ENCODE peak calls at places on chromosomes 12 and 14, in six cellular contexts. J is HFF-Myc, M is lower lobe of right lung, B is astrocyte of the spinal cord, K is OCI-LY7, I is foreskin fibroblast. Z is an unnamed sample.

GRCh38 chr12:115354007-115354452 is 670.1 kb upstream of the TBX3 start:
- DNase-seq in I (peak), J (peak), M (no peak), B (peak), K (no peak), Z (peak)

GRCh38 chr12:130014485-130014807 is 110.6 kb upstream of the TMEM132D start:
- DNase-seq in B (no peak), M (no peak), K (no peak), J (no peak), I (no peak), Z (no peak)

GRCh38 chr12:45259732-45260480 is 44.0 kb downstream of the ANO6 start:
- DNase-seq in B (peak), J (no peak), K (no peak), I (peak), M (no peak), Z (no peak)

GRCh38 chr12:57410534-57410933 is 20.3 kb downstream of the R3HDM2 start:
- DNase-seq in B (no peak), K (no peak), I (no peak), J (no peak), M (no peak), Z (no peak)

GRCh38 chr14:89296281-89296745 is 120.7 kb downstream of the FOXN3 start:
- DNase-seq in B (no peak), M (no peak), K (no peak), I (no peak), J (no peak), Z (no peak)

GRCh38 chr12:92290016-92290685 is 144.5 kb upstream of the BTG1 start:
- DNase-seq in K (no peak), M (no peak), I (peak), J (no peak), B (peak), Z (no peak)

GRCh38 chr12:68336754-68337343 is 4.7 kb upstream of the MDM1 start:
- DNase-seq in K (no peak), J (no peak), I (no peak), M (no peak), B (no peak), Z (no peak)

GRCh38 chr14:102591944-102592772 is at the start of gene RCOR1:
- DNase-seq in J (peak), M (peak), K (peak), I (peak), B (peak), Z (peak)

GRCh38 chr14:103329421-103330347 is 4.4 kb upstream of the EIF5 start:
- DNase-seq in J (no peak), I (no peak), B (no peak), K (peak), M (peak), Z (no peak)

GRCh38 chr12:51753980-51754675 is 94.4 kb downstream of the FIGNL2 start:
- DNase-seq in K (no peak), B (no peak), M (no peak), J (no peak), I (no peak), Z (no peak)

GRCh38 chr12:106753526-106753925 is 21.0 kb upstream of the RIC8B start:
- DNase-seq in B (no peak), I (no peak), M (no peak), J (no peak), K (peak), Z (no peak)

GRCh38 chr14:94405481-94405880 is 17.1 kb upstream of the SERPINA1 start:
- DNase-seq in B (no peak), I (no peak), K (no peak), J (no peak), M (peak), Z (no peak)

GRCh38 chr12:1807107-1807478 is 13.3 kb upstream of the LRTM2 start:
- DNase-seq in M (peak), J (no peak), I (no peak), K (no peak), B (no peak), Z (no peak)

GRCh38 chr14:92633724-92634123 is 114.7 kb downstream of the LGMN start:
- DNase-seq in I (no peak), J (no peak), B (peak), M (no peak), K (no peak), Z (no peak)

GRCh38 chr14:103862393-103862782 is 15.0 kb upstream of the PPP1R13B start:
- DNase-seq in I (no peak), M (peak), B (no peak), K (no peak), J (no peak), Z (no peak)

GRCh38 chr12:67721216-67721615 is 72.7 kb downstream of the DYRK2 start:
- DNase-seq in M (no peak), K (no peak), I (no peak), J (no peak), B (no peak), Z (no peak)

GRCh38 chr12:56520025-56520810 is 1.4 kb upstream of the RBMS2 start:
- DNase-seq in B (peak), K (no peak), J (no peak), M (no peak), I (no peak), Z (no peak)

GRCh38 chr14:24368215-24368561 is 204 bp downstream of the NFATC4 start:
- DNase-seq in J (no peak), K (no peak), B (no peak), I (no peak), M (no peak), Z (no peak)

GRCh38 chr12:19639781-19640180 is 200.5 kb downstream of the AEBP2 start:
- DNase-seq in I (no peak), M (no peak), B (no peak), J (no peak), K (no peak), Z (no peak)

GRCh38 chr12:101039848-101040531 is 170.0 kb downstream of the SLC5A8 start:
- DNase-seq in K (no peak), J (no peak), M (no peak), I (peak), B (no peak), Z (no peak)

GRCh38 chr12:25388216-25388615 is 137.5 kb upstream of the KRAS start:
- DNase-seq in K (no peak), J (no peak), M (no peak), B (peak), I (no peak), Z (no peak)

GRCh38 chr14:20044243-20044642 is 8.4 kb upstream of the OR4K13 start:
- DNase-seq in B (no peak), I (no peak), M (no peak), K (no peak), J (no peak), Z (no peak)

GRCh38 chr14:67622675-67623074 is 3.0 kb downstream of the ARG2 start:
- DNase-seq in K (peak), M (no peak), I (peak), J (peak), B (peak), Z (no peak)

GRCh38 chr14:102325791-102326345 is 6.3 kb downstream of the ZNF839 start:
- DNase-seq in J (no peak), K (no peak), I (no peak), M (no peak), B (peak), Z (no peak)

GRCh38 chr12:57033428-57033827 is 16.5 kb downstream of the MYO1A start:
- DNase-seq in B (no peak), M (no peak), K (no peak), J (no peak), I (no peak), Z (no peak)

GRCh38 chr14:68911594-68912227 is 67.4 kb downstream of the ACTN1 start:
- DNase-seq in I (peak), M (peak), K (peak), J (peak), B (peak), Z (peak)

GRCh38 chr12:84807249-84807648 is 105.3 kb downstream of the SLC6A15 start:
- DNase-seq in K (no peak), J (no peak), M (no peak), I (peak), B (peak), Z (no peak)

GRCh38 chr14:54762296-54762695 is 140.3 kb downstream of the GCH1 start:
- DNase-seq in M (no peak), J (no peak), B (peak), K (no peak), I (no peak), Z (no peak)

GRCh38 chr14:106377432-106377831 is 851.0 kb downstream of the TMEM121 start:
- DNase-seq in M (no peak), J (no peak), I (no peak), K (no peak), B (no peak), Z (no peak)

GRCh38 chr12:117318591-117318990 is 42.8 kb downstream of the NOS1 start:
- DNase-seq in J (no peak), I (no peak), M (no peak), B (no peak), K (no peak), Z (no peak)

GRCh38 chr12:94266796-94267529 is 118.6 kb downstream of the PLXNC1 start:
- DNase-seq in J (peak), K (no peak), B (peak), I (peak), M (no peak), Z (peak)

GRCh38 chr14:54594531-54594930 is 27.6 kb downstream of the SAMD4A start:
- DNase-seq in K (no peak), I (no peak), J (no peak), B (no peak), M (no peak), Z (no peak)

DNA sequence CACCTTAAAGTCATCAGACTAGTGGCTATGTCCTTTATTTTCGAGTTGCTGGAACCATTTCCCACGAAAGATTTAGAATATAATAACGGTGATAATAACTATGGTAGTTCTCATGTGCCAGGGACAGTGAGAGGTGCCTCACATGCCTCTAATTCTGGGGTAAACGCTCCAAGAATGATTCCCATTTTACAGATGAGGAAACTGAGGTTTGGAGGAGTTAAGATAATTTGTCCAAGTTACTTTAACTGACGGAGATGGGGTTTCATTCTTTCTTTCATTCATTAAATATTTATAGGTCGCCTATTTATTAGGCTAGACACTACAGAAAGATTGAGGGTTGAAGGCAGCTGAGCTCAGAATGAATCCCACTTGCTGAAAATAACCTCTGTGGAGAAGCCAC is 30.7 kb upstream of the FOS start:
- DNase-seq in M (no peak), J (no peak), I (no peak), K (no peak), B (no peak), Z (no peak)
- H3K4me3 ChIP-seq in M (no peak), J (no peak), I (no peak), K (peak), B (no peak), Z (no peak)

DNA sequence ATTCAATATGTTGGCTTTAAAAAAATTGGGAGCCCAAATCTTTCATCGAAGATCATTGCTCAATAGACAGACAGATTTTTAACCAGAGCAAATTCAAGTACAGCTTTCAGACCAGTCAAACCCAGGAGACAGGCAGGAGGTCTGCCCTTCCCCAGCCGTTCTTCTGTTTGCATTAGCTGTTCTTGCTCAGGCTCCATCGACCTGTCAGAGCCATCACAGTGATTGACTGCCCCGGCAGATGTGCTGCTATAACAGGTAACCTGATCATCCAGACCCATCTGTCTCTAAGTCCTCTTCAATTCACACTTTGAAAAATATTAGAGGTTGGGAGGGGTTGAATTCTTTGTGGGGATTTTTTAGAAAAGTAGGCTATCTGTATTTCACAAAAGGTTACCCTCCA is 453.5 kb downstream of the FOXG1 start:
- DNase-seq in I (no peak), B (no peak), M (no peak), J (no peak), K (no peak), Z (no peak)
- H3K4me3 ChIP-seq in I (no peak), B (no peak), M (no peak), J (no peak), K (no peak), Z (no peak)

GRCh38 chr12:54370218-54370730 is 6.0 kb upstream of the GPR84 start:
- DNase-seq in K (no peak), I (peak), M (peak), J (no peak), B (peak), Z (peak)
- H3K4me3 ChIP-seq in K (no peak), I (peak), M (peak), J (peak), B (peak), Z (peak)

GRCh38 chr14:64698899-64699298 is 5.3 kb upstream of the PLEKHG3 start:
- DNase-seq in B (no peak), K (no peak), M (no peak), I (no peak), J (no peak), Z (no peak)
- H3K4me3 ChIP-seq in B (no peak), K (no peak), M (no peak), I (no peak), J (no peak), Z (no peak)

GRCh38 chr12:7038591-7038990 is 20.3 kb upstream of the LPCAT3 start:
- DNase-seq in I (no peak), B (no peak), K (no peak), M (no peak), J (no peak), Z (no peak)
- H3K4me3 ChIP-seq in I (no peak), B (no peak), K (no peak), M (no peak), J (no peak), Z (no peak)

DNA sequence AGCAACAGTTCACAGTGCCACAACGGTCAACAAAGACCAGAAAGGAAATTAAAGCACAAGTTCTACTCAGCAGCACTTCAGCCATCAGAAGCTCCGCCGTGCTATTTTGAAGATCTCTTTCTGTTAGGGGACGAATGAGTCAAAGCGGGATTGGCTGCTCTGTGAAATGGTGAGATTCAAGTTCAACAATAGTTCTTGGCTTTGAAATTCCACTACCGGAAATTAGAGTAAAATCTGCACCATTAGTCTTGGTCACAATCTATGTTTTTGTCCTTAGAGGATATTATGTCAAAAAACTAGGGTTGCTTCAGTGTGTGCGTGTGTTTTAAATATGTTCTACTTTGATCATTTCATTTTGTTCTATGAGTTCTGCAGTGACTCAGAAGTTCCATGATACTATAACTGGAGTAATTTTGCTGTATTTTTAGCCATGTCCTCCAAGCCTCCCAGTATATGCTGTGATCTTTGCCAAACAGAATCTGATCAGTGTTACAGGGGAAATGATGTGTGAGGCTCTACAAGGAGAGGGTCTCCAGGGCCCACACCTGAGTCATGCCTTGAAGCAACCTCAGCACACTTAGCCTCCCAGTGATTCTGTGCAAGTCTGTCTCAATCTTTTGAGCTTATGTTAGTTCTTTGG is 22.6 kb downstream of the GPHB5 start:
- DNase-seq in M (no peak), I (no peak), B (peak), J (no peak), K (no peak), Z (no peak)
- H3K4me3 ChIP-seq in M (peak), I (no peak), B (no peak), J (no peak), K (no peak), Z (no peak)

GRCh38 chr14:23169622-23170021 is 13.8 kb downstream of the SLC7A8 start:
- DNase-seq in M (no peak), B (no peak), I (no peak), K (no peak), J (no peak), Z (no peak)

GRCh38 chr14:23164949-23165348 is 18.5 kb downstream of the SLC7A8 start:
- DNase-seq in I (no peak), M (no peak), B (no peak), J (no peak), K (no peak), Z (no peak)

GRCh38 chr14:23171251-23171975 is 12.0 kb downstream of the SLC7A8 start:
- DNase-seq in B (peak), M (no peak), K (no peak), I (peak), J (no peak), Z (no peak)

GRCh38 chr14:23167006-23167847 is 16.2 kb downstream of the SLC7A8 start:
- DNase-seq in J (no peak), M (no peak), I (no peak), B (no peak), K (no peak), Z (no peak)

GRCh38 chr14:23168246-23168645 is 15.2 kb downstream of the SLC7A8 start:
- DNase-seq in I (no peak), M (no peak), K (no peak), B (no peak), J (no peak), Z (no peak)
- H3K4me3 ChIP-seq in I (no peak), M (no peak), K (no peak), B (no peak), J (no peak), Z (no peak)

GRCh38 chr12:70830221-70831061 is 90.1 kb downstream of the PTPRR start:
- DNase-seq in K (no peak), B (no peak), I (no peak), J (no peak), M (no peak), Z (no peak)

GRCh38 chr12:70829070-70829469 is 91.5 kb downstream of the PTPRR start:
- DNase-seq in J (no peak), M (no peak), B (no peak), K (no peak), I (no peak), Z (no peak)

GRCh38 chr12:70831538-70831937 is 89.0 kb downstream of the PTPRR start:
- DNase-seq in M (no peak), K (no peak), B (no peak), I (no peak), J (no peak), Z (no peak)

GRCh38 chr12:70826156-70826555 is 94.4 kb downstream of the PTPRR start:
- DNase-seq in K (no peak), I (no peak), M (no peak), J (no peak), B (no peak), Z (no peak)

DNA sequence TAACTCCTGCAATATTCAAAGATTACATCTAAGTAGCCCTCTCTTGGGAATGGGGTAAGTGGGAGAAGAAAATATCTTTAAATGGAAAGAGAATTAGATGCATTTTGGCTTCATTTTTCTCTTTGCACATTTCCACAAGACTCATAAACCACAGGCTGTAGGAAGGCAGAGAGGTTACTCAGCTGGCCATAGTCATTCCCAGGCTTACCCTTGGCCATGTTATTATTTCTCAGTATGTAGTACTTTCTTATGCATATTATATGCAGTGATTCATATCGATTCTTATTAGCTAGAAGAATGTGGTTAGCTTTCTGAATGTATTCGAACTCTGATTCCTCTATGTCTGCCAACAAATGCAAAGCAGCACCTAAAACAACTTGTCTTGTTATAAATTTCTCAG is 92.1 kb downstream of the PTPRR start:
- DNase-seq in K (no peak), M (no peak), J (no peak), B (peak), I (peak), Z (no peak)
- H3K4me3 ChIP-seq in K (no peak), M (no peak), J (no peak), B (no peak), I (no peak), Z (no peak)

Z was measured in AG04450.